ENCODE peak calls at places on chromosomes 5 and 9, in six cellular contexts. One of them, this sample, is unnamed.

GRCh38 chr9:85038061-85038460 is 368.5 kb downstream of the NTRK2 start:
- DNase-seq in H9: no peak
- DNase-seq in neuronal stem cell: no peak
- DNase-seq in IMR-90: no peak
- DNase-seq in trophoblast cell: no peak
- DNase-seq in H1: no peak
- DNase-seq in this sample: no peak

GRCh38 chr5:85395526-85395925 is 1010.8 kb upstream of the EDIL3 start:
- DNase-seq in H9: no peak
- DNase-seq in neuronal stem cell: no peak
- DNase-seq in IMR-90: no peak
- DNase-seq in trophoblast cell: no peak
- DNase-seq in H1: no peak
- DNase-seq in this sample: no peak

GRCh38 chr5:115116001-115116400 is 53.7 kb downstream of the TRIM36 start:
- DNase-seq in H9: no peak
- DNase-seq in neuronal stem cell: no peak
- DNase-seq in IMR-90: no peak
- DNase-seq in trophoblast cell: no peak
- DNase-seq in H1: no peak
- DNase-seq in this sample: no peak

GRCh38 chr9:125701351-125701750 is 5.7 kb downstream of the MAPKAP1 start:
- DNase-seq in H9: peak
- DNase-seq in neuronal stem cell: no peak
- DNase-seq in IMR-90: peak
- DNase-seq in trophoblast cell: no peak
- DNase-seq in H1: no peak
- DNase-seq in this sample: peak

GRCh38 chr5:154679501-154679900 is 75.7 kb upstream of the LARP1 start:
- DNase-seq in H9: no peak
- DNase-seq in neuronal stem cell: no peak
- DNase-seq in IMR-90: no peak
- DNase-seq in trophoblast cell: no peak
- DNase-seq in H1: no peak
- DNase-seq in this sample: no peak

GRCh38 chr5:179294891-179295777 is 50.1 kb downstream of the ADAMTS2 start:
- DNase-seq in H9: no peak
- DNase-seq in neuronal stem cell: no peak
- DNase-seq in IMR-90: no peak
- DNase-seq in trophoblast cell: no peak
- DNase-seq in H1: no peak
- DNase-seq in this sample: no peak

GRCh38 chr9:8447618-8448017 is 648.0 kb upstream of the DMAC1 start:
- DNase-seq in H9: no peak
- DNase-seq in neuronal stem cell: no peak
- DNase-seq in IMR-90: no peak
- DNase-seq in trophoblast cell: no peak
- DNase-seq in H1: no peak
- DNase-seq in this sample: no peak

GRCh38 chr5:76372320-76373054 is 30.6 kb upstream of the IQGAP2 start:
- DNase-seq in H9: peak
- DNase-seq in neuronal stem cell: no peak
- DNase-seq in IMR-90: peak
- DNase-seq in trophoblast cell: peak
- DNase-seq in H1: no peak
- DNase-seq in this sample: peak

GRCh38 chr9:118009585-118009984 is 305.4 kb downstream of the TLR4 start:
- DNase-seq in H9: peak
- DNase-seq in neuronal stem cell: no peak
- DNase-seq in IMR-90: no peak
- DNase-seq in trophoblast cell: no peak
- DNase-seq in H1: peak
- DNase-seq in this sample: peak

GRCh38 chr5:124194282-124194681 is 552.2 kb downstream of the ZNF608 start:
- DNase-seq in H9: no peak
- DNase-seq in neuronal stem cell: no peak
- DNase-seq in IMR-90: no peak
- DNase-seq in trophoblast cell: no peak
- DNase-seq in H1: no peak
- DNase-seq in this sample: no peak

GRCh38 chr5:150410524-150411244 is 2.0 kb downstream of the CD74 start:
- DNase-seq in H9: peak
- DNase-seq in neuronal stem cell: peak
- DNase-seq in IMR-90: peak
- DNase-seq in trophoblast cell: peak
- DNase-seq in H1: no peak
- DNase-seq in this sample: peak

GRCh38 chr9:98034593-98035546 is 21.7 kb upstream of the NANS start:
- DNase-seq in H9: peak
- DNase-seq in neuronal stem cell: peak
- DNase-seq in IMR-90: peak
- DNase-seq in trophoblast cell: peak
- DNase-seq in H1: peak
- DNase-seq in this sample: peak

GRCh38 chr9:114153761-114154596 is 1.4 kb upstream of the COL27A1 start:
- DNase-seq in H9: peak
- DNase-seq in neuronal stem cell: peak
- DNase-seq in IMR-90: peak
- DNase-seq in trophoblast cell: no peak
- DNase-seq in H1: no peak
- DNase-seq in this sample: peak

GRCh38 chr5:35813456-35813855 is 43.2 kb upstream of the IL7R start:
- DNase-seq in H9: no peak
- DNase-seq in neuronal stem cell: no peak
- DNase-seq in IMR-90: peak
- DNase-seq in trophoblast cell: no peak
- DNase-seq in H1: no peak
- DNase-seq in this sample: no peak

GRCh38 chr9:133114451-133114885 is 6.6 kb downstream of the RALGDS start:
- DNase-seq in H9: no peak
- DNase-seq in neuronal stem cell: no peak
- DNase-seq in IMR-90: peak
- DNase-seq in trophoblast cell: peak
- DNase-seq in H1: no peak
- DNase-seq in this sample: no peak

DNA sequence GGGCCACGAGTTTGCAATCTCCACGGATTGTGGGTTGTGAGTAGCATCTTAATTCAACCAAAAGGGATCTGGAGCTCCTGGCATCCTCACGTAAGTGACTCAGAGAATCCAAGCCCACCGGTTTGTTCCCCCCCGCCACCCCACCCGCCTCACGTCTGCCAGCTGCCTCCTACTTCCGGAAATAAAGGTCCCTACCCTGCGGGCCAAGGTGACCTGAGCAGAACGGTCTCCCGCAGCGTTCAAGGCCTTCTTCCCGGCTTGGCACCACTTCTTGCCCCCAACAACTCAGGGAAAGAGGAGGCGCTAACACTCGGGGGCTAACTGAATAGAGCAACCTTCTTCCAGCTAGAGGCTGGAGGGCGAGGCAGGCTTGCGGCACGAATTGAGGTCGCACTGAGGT is 8.8 kb upstream of the GPRIN1 start:
- DNase-seq in H9: no peak
- DNase-seq in neuronal stem cell: no peak
- DNase-seq in IMR-90: no peak
- DNase-seq in trophoblast cell: no peak
- DNase-seq in H1: no peak
- DNase-seq in this sample: no peak
- H4K8ac ChIP-seq in H9: no peak
- H4K8ac ChIP-seq in neuronal stem cell: no peak
- H4K8ac ChIP-seq in IMR-90: peak
- H4K8ac ChIP-seq in trophoblast cell: no peak
- H4K8ac ChIP-seq in H1: no peak
- H4K8ac ChIP-seq in this sample: no peak

GRCh38 chr5:91190333-91190680 is 192.8 kb downstream of the ARRDC3 start:
- DNase-seq in H9: no peak
- DNase-seq in neuronal stem cell: no peak
- DNase-seq in IMR-90: no peak
- DNase-seq in trophoblast cell: no peak
- DNase-seq in H1: no peak
- DNase-seq in this sample: no peak
- H4K8ac ChIP-seq in H9: no peak
- H4K8ac ChIP-seq in neuronal stem cell: no peak
- H4K8ac ChIP-seq in IMR-90: peak
- H4K8ac ChIP-seq in trophoblast cell: no peak
- H4K8ac ChIP-seq in H1: no peak
- H4K8ac ChIP-seq in this sample: no peak

GRCh38 chr9:137188086-137188489 is 272 bp downstream of the ANAPC2 start:
- DNase-seq in H9: no peak
- DNase-seq in neuronal stem cell: no peak
- DNase-seq in IMR-90: no peak
- DNase-seq in trophoblast cell: no peak
- DNase-seq in H1: no peak
- DNase-seq in this sample: no peak
- H4K8ac ChIP-seq in H9: no peak
- H4K8ac ChIP-seq in neuronal stem cell: peak
- H4K8ac ChIP-seq in IMR-90: peak
- H4K8ac ChIP-seq in trophoblast cell: peak
- H4K8ac ChIP-seq in H1: peak
- H4K8ac ChIP-seq in this sample: no peak

GRCh38 chr9:92535940-92536850 is at the start of gene ECM2:
- DNase-seq in H9: no peak
- DNase-seq in neuronal stem cell: no peak
- DNase-seq in IMR-90: peak
- DNase-seq in trophoblast cell: no peak
- DNase-seq in H1: no peak
- DNase-seq in this sample: no peak
- H4K8ac ChIP-seq in H9: no peak
- H4K8ac ChIP-seq in neuronal stem cell: no peak
- H4K8ac ChIP-seq in IMR-90: no peak
- H4K8ac ChIP-seq in trophoblast cell: no peak
- H4K8ac ChIP-seq in H1: no peak
- H4K8ac ChIP-seq in this sample: no peak

DNA sequence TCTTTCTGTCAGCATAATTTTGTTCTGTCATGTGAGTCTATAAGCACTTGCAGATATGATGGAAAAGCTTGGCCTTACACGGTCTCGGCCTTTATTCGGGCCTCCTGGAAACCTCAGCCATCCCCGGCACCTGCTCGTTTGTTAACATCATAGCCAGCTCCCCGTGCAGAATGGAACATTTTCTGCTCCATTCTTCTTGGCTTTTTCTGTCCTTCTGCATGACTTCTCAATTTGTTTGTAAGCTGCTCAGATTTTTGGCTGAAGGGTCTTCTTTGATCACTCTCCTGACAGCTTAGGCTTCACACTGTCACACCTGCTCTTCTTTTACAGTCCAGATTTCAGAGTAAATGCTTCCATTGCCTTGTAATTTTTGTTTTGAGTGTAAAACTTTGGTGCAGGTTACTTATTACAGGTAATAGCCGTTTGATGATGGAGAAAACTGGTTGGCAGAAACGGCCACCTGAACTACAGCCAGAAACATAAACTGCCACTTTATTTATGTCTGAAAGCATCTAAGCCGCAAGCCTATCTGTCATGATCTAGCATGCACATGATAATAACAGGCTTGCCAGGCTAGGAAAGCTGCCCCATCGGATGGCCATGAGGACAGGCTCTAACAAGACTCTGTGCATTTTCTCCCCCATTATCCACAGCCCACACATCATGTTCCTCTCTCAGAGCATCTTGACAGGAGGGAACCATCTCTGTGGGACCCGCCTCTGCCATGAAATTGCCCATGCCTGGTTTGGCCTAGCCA is 197.0 kb downstream of the AOPEP start:
- DNase-seq in H9: no peak
- DNase-seq in neuronal stem cell: peak
- DNase-seq in IMR-90: no peak
- DNase-seq in trophoblast cell: no peak
- DNase-seq in H1: no peak
- DNase-seq in this sample: no peak
- H4K8ac ChIP-seq in H9: no peak
- H4K8ac ChIP-seq in neuronal stem cell: no peak
- H4K8ac ChIP-seq in IMR-90: peak
- H4K8ac ChIP-seq in trophoblast cell: peak
- H4K8ac ChIP-seq in H1: peak
- H4K8ac ChIP-seq in this sample: no peak

GRCh38 chr5:1058988-1059883 is 50.6 kb downstream of the NKD2 start:
- DNase-seq in H9: no peak
- DNase-seq in neuronal stem cell: no peak
- DNase-seq in IMR-90: no peak
- DNase-seq in trophoblast cell: no peak
- DNase-seq in H1: no peak
- DNase-seq in this sample: no peak
- H4K8ac ChIP-seq in H9: no peak
- H4K8ac ChIP-seq in neuronal stem cell: no peak
- H4K8ac ChIP-seq in IMR-90: no peak
- H4K8ac ChIP-seq in trophoblast cell: no peak
- H4K8ac ChIP-seq in H1: no peak
- H4K8ac ChIP-seq in this sample: no peak

DNA sequence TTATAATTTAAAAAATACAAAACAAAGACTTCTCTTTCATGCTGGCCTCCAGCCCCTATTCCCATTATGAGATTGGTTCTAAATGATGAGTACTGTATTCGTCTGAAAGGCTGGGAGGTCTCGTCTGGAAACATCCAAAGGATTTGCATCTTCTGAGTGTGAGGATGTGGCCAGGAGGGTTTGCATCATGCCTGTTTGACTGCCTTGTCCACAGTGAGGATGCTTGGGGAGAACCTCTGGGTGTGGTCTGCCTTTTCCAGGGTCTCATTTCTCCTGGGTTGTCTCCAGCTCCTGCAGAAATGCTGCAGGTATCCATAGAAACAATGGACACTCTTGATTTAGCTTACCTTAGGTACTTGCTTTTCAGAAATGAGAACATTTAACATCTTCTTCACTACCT is 26.4 kb upstream of the CXCL14 start:
- DNase-seq in H9: no peak
- DNase-seq in neuronal stem cell: no peak
- DNase-seq in IMR-90: no peak
- DNase-seq in trophoblast cell: no peak
- DNase-seq in H1: no peak
- DNase-seq in this sample: no peak
- H4K8ac ChIP-seq in H9: no peak
- H4K8ac ChIP-seq in neuronal stem cell: no peak
- H4K8ac ChIP-seq in IMR-90: no peak
- H4K8ac ChIP-seq in trophoblast cell: no peak
- H4K8ac ChIP-seq in H1: no peak
- H4K8ac ChIP-seq in this sample: no peak

DNA sequence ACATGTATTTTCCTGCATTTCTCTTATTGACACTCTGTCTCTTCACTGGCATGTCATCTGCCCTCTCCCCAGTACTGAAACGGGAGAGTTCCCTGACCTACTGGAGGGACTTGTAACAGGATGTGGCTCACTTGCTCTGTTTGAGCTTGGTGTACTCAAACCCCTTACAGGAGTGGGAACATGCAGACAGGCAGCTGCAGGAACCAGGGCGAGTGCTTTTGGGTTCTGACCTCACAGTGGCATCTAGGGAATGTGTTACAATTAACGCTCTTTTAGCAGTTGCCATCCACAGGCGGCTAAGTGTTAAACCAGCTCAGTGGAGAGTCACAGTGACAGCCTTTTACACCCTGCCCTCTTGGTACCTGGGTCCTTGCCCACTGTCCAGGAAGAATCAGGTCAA is 300.3 kb upstream of the GRAMD2B start:
- DNase-seq in H9: peak
- DNase-seq in neuronal stem cell: no peak
- DNase-seq in IMR-90: no peak
- DNase-seq in trophoblast cell: no peak
- DNase-seq in H1: no peak
- DNase-seq in this sample: peak
- H4K8ac ChIP-seq in H9: no peak
- H4K8ac ChIP-seq in neuronal stem cell: no peak
- H4K8ac ChIP-seq in IMR-90: no peak
- H4K8ac ChIP-seq in trophoblast cell: no peak
- H4K8ac ChIP-seq in H1: no peak
- H4K8ac ChIP-seq in this sample: no peak

GRCh38 chr9:5846080-5846479 is 13.2 kb upstream of the ERMP1 start:
- DNase-seq in H9: no peak
- DNase-seq in neuronal stem cell: no peak
- DNase-seq in IMR-90: no peak
- DNase-seq in trophoblast cell: no peak
- DNase-seq in H1: no peak
- DNase-seq in this sample: no peak
- H4K8ac ChIP-seq in H9: no peak
- H4K8ac ChIP-seq in neuronal stem cell: no peak
- H4K8ac ChIP-seq in IMR-90: no peak
- H4K8ac ChIP-seq in trophoblast cell: peak
- H4K8ac ChIP-seq in H1: no peak
- H4K8ac ChIP-seq in this sample: no peak

This sample was measured in mesendoderm.